ENCODE peak calls at places on chromosomes 1 and 21, in ten cellular contexts. V, F, R, Y, N, S, G, T, L and W are unnamed samples.

GRCh38 chr21:46114963-46115362 is 17.1 kb downstream of the COL6A2 start:
- DNase-seq in V (no peak), F (peak), R (peak), Y (no peak), N (no peak), S (peak), G (peak), T (peak), L (no peak), W (peak)

GRCh38 chr1:43996733-43997115 is 5.3 kb downstream of the CCDC24 start:
- DNase-seq in V (no peak), F (no peak), R (no peak), Y (no peak), N (no peak), S (no peak), G (no peak), T (no peak), L (no peak), W (no peak)

GRCh38 chr1:215761446-215761845 is 194.3 kb downstream of the KCTD3 start:
- DNase-seq in V (no peak), F (no peak), R (no peak), Y (no peak), N (no peak), S (no peak), G (no peak), T (no peak), L (no peak), W (no peak)

GRCh38 chr1:89606227-89606945 is 26.5 kb upstream of the LRRC8C start:
- DNase-seq in V (no peak), F (no peak), R (no peak), Y (no peak), N (no peak), S (no peak), G (no peak), T (no peak), L (no peak), W (no peak)

GRCh38 chr1:30354410-30354809 is 369.0 kb downstream of the MATN1 start:
- DNase-seq in V (no peak), F (no peak), R (no peak), Y (no peak), N (no peak), S (no peak), G (no peak), T (no peak), L (no peak), W (no peak)

GRCh38 chr1:204104331-204105222 is 31.7 kb downstream of the SOX13 start:
- DNase-seq in V (no peak), F (no peak), R (no peak), Y (peak), N (no peak), S (no peak), G (peak), T (no peak), L (no peak), W (no peak)

GRCh38 chr1:56833088-56833487 is 13.9 kb upstream of the FYB2 start:
- DNase-seq in V (no peak), F (no peak), R (no peak), Y (no peak), N (no peak), S (no peak), G (no peak), T (no peak), L (no peak), W (no peak)

GRCh38 chr1:208149776-208150514 is 94.2 kb downstream of the PLXNA2 start:
- DNase-seq in V (peak), F (no peak), R (no peak), Y (no peak), N (no peak), S (no peak), G (no peak), T (peak), L (no peak), W (no peak)

GRCh38 chr21:35770101-35770945 is 290.0 kb downstream of the SETD4 start:
- DNase-seq in V (no peak), F (no peak), R (no peak), Y (no peak), N (no peak), S (no peak), G (no peak), T (no peak), L (no peak), W (no peak)

GRCh38 chr1:111202366-111202706 is 1.9 kb upstream of the DENND2D start:
- DNase-seq in V (no peak), F (no peak), R (no peak), Y (no peak), N (no peak), S (no peak), G (no peak), T (no peak), L (no peak), W (no peak)

GRCh38 chr1:38291906-38292521 is 245.4 kb upstream of the POU3F1 start:
- DNase-seq in V (peak), F (no peak), R (no peak), Y (no peak), N (no peak), S (no peak), G (no peak), T (no peak), L (no peak), W (no peak)

GRCh38 chr1:230067871-230068814 is 1.1 kb downstream of the GALNT2 start:
- DNase-seq in V (peak), F (peak), R (peak), Y (peak), N (no peak), S (peak), G (peak), T (no peak), L (no peak), W (peak)

GRCh38 chr1:46394108-46394871 is at the start of gene FAAH:
- DNase-seq in V (peak), F (no peak), R (peak), Y (peak), N (no peak), S (peak), G (peak), T (peak), L (no peak), W (peak)

GRCh38 chr1:212477014-212477679 is 44.4 kb downstream of the NENF start:
- DNase-seq in V (peak), F (peak), R (peak), Y (peak), N (peak), S (peak), G (peak), T (peak), L (no peak), W (peak)

GRCh38 chr1:168365719-168366474 is 85.2 kb downstream of the TBX19 start:
- DNase-seq in V (no peak), F (no peak), R (no peak), Y (peak), N (no peak), S (no peak), G (no peak), T (no peak), L (no peak), W (no peak)

GRCh38 chr1:64263335-64263734 is 59.9 kb downstream of the UBE2U start:
- DNase-seq in V (no peak), F (no peak), R (no peak), Y (no peak), N (no peak), S (no peak), G (no peak), T (no peak), L (no peak), W (no peak)

GRCh38 chr1:42035205-42035829 is 116.6 kb upstream of the HIVEP3 start:
- DNase-seq in V (peak), F (no peak), R (peak), Y (peak), N (no peak), S (peak), G (no peak), T (peak), L (no peak), W (no peak)

GRCh38 chr1:65198095-65198494 is 50.1 kb downstream of the AK4 start:
- DNase-seq in V (no peak), F (no peak), R (no peak), Y (no peak), N (no peak), S (no peak), G (no peak), T (no peak), L (no peak), W (no peak)

GRCh38 chr1:88074661-88075060 is 609.4 kb upstream of the PKN2 start:
- DNase-seq in V (no peak), F (no peak), R (no peak), Y (no peak), N (no peak), S (no peak), G (no peak), T (no peak), L (no peak), W (no peak)

GRCh38 chr1:167221126-167221803 is 579 bp downstream of the POU2F1 start:
- DNase-seq in V (peak), F (peak), R (peak), Y (no peak), N (no peak), S (no peak), G (peak), T (no peak), L (no peak), W (peak)

GRCh38 chr1:167173516-167174184 is 47.0 kb upstream of the POU2F1 start:
- DNase-seq in V (no peak), F (no peak), R (no peak), Y (no peak), N (no peak), S (no peak), G (no peak), T (no peak), L (no peak), W (no peak)

GRCh38 chr1:194487172-194487571 is 1300.8 kb upstream of the B3GALT2 start:
- DNase-seq in V (no peak), F (no peak), R (no peak), Y (no peak), N (no peak), S (no peak), G (no peak), T (no peak), L (no peak), W (no peak)

GRCh38 chr1:9849691-9850441 is 26.1 kb upstream of the CLSTN1 start:
- DNase-seq in V (no peak), F (peak), R (no peak), Y (peak), N (no peak), S (no peak), G (no peak), T (no peak), L (no peak), W (no peak)

GRCh38 chr1:172146149-172146850 is 274.2 kb upstream of the C1orf105 start:
- DNase-seq in V (no peak), F (no peak), R (no peak), Y (no peak), N (no peak), S (no peak), G (no peak), T (no peak), L (no peak), W (no peak)

GRCh38 chr1:231590453-231591198 is 36.0 kb upstream of the DISC1 start:
- DNase-seq in V (peak), F (no peak), R (peak), Y (peak), N (peak), S (no peak), G (no peak), T (peak), L (no peak), W (no peak)

GRCh38 chr1:153343811-153344717 is 4.6 kb downstream of the PGLYRP4 start:
- DNase-seq in V (no peak), F (no peak), R (no peak), Y (no peak), N (no peak), S (no peak), G (peak), T (no peak), L (no peak), W (peak)

GRCh38 chr21:16509466-16509865 is 779.7 kb downstream of the USP25 start:
- DNase-seq in V (no peak), F (no peak), R (no peak), Y (no peak), N (peak), S (no peak), G (no peak), T (no peak), L (no peak), W (no peak)

GRCh38 chr21:43268804-43269186 is 100.0 kb downstream of the CRYAA start:
- DNase-seq in V (no peak), F (no peak), R (peak), Y (no peak), N (no peak), S (peak), G (peak), T (no peak), L (no peak), W (no peak)
- TF ChIP-seq CTCF in V (no peak), F (no peak), R (no peak), Y (no peak), N (no peak), S (no peak), G (no peak), T (no peak), L (no peak), W (no peak)

GRCh38 chr1:40360631-40361030 is 12.9 kb upstream of the SMAP2 start:
- DNase-seq in V (no peak), F (no peak), R (no peak), Y (no peak), N (no peak), S (no peak), G (no peak), T (no peak), L (no peak), W (no peak)
- TF ChIP-seq CTCF in V (no peak), F (no peak), R (no peak), Y (no peak), N (no peak), S (no peak), G (no peak), T (no peak), L (no peak), W (no peak)

DNA sequence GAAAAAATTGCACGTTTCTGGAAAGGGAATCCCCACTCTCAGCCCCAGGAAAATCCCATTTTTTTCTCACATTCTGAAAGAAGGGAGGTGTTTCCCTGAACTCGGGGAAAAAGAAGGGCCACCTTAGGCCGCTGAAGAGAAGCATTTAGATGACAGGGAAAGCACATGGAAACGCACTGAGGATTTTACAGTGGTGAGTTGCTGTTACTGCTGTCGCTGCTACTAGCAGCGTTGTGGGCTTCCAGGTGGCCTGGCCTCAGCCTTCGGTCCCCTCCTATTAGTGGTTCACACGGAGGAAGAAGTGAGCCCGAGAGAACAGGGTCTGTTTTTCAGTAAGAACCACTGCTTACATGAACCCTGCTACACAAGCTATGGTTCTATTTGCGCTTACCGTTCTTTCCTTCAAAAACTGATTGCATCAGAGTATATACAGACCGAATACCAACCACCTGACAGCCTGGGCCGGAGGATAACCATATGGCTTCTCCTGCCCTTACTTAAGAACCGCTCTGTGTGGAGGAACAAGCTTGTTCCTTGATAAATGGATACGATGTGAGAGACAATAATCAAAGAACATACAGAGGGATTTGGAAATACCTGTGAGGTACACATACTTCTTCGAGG is 986 bp upstream of the KCNT2 start:
- DNase-seq in V (no peak), F (no peak), R (no peak), Y (no peak), N (no peak), S (no peak), G (no peak), T (peak), L (no peak), W (peak)
- TF ChIP-seq CTCF in V (no peak), F (no peak), R (no peak), Y (no peak), N (no peak), S (no peak), G (no peak), T (no peak), L (no peak), W (peak)

GRCh38 chr1:220888665-220888986 is 9.4 kb downstream of the HLX start:
- DNase-seq in V (no peak), F (no peak), R (no peak), Y (no peak), N (no peak), S (no peak), G (no peak), T (no peak), L (no peak), W (no peak)

GRCh38 chr1:220886470-220887201 is 7.4 kb downstream of the HLX start:
- DNase-seq in V (no peak), F (no peak), R (no peak), Y (no peak), N (no peak), S (no peak), G (no peak), T (no peak), L (no peak), W (no peak)

GRCh38 chr1:220885971-220886370 is 6.7 kb downstream of the HLX start:
- DNase-seq in V (no peak), F (no peak), R (no peak), Y (no peak), N (no peak), S (no peak), G (no peak), T (no peak), L (no peak), W (no peak)

GRCh38 chr1:220887868-220888664 is 8.8 kb downstream of the HLX start:
- DNase-seq in V (no peak), F (no peak), R (no peak), Y (no peak), N (no peak), S (no peak), G (peak), T (no peak), L (no peak), W (no peak)

DNA sequence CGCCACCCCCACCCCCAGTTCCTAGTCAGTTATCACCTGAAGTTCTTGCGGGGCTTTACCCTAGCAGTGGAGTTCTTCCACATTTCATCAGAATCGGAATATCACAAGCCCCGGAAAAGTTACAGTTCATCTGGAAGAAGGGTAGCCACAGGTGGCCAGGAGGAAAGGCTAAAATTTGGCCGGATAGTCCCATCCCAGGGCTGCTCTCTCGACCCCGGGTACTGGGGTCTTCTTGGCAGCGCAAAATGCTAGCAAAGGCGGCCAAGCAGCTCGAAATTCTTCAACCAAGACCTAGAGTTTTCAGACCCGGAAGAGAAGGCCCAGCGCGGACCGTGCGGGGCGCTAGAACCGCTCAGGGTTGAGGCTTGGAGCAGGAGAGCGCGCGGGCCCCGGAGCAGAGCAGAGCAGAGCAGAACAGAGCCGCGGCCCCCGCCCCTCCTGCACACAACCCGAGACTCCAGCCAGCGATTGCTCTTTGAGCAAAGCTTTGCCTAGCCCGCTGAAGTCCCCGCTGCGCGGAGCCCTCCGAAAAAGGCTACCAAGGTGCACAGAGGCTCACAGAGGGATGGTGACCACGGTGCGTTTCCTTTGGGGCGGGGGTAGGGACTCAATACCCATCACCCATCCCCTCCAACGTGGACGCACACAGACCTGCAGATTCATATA is 8.1 kb downstream of the HLX start:
- DNase-seq in V (peak), F (no peak), R (no peak), Y (no peak), N (no peak), S (no peak), G (peak), T (no peak), L (no peak), W (no peak)
- TF ChIP-seq CTCF in V (no peak), F (no peak), R (no peak), Y (no peak), N (no peak), S (no peak), G (no peak), T (no peak), L (no peak), W (peak)

GRCh38 chr1:93720931-93721614 is 39.4 kb upstream of the BCAR3 start:
- DNase-seq in V (no peak), F (no peak), R (no peak), Y (no peak), N (no peak), S (no peak), G (no peak), T (no peak), L (no peak), W (no peak)
- TF ChIP-seq CTCF in V (no peak), F (no peak), R (no peak), Y (no peak), N (no peak), S (no peak), G (no peak), T (no peak), L (no peak), W (no peak)

GRCh38 chr21:31731112-31731801 is 661 bp downstream of the SCAF4 start:
- DNase-seq in V (peak), F (no peak), R (peak), Y (peak), N (no peak), S (peak), G (peak), T (peak), L (no peak), W (peak)
- TF ChIP-seq CTCF in V (peak), F (no peak), R (peak), Y (peak), N (no peak), S (no peak), G (no peak), T (no peak), L (no peak), W (peak)

DNA sequence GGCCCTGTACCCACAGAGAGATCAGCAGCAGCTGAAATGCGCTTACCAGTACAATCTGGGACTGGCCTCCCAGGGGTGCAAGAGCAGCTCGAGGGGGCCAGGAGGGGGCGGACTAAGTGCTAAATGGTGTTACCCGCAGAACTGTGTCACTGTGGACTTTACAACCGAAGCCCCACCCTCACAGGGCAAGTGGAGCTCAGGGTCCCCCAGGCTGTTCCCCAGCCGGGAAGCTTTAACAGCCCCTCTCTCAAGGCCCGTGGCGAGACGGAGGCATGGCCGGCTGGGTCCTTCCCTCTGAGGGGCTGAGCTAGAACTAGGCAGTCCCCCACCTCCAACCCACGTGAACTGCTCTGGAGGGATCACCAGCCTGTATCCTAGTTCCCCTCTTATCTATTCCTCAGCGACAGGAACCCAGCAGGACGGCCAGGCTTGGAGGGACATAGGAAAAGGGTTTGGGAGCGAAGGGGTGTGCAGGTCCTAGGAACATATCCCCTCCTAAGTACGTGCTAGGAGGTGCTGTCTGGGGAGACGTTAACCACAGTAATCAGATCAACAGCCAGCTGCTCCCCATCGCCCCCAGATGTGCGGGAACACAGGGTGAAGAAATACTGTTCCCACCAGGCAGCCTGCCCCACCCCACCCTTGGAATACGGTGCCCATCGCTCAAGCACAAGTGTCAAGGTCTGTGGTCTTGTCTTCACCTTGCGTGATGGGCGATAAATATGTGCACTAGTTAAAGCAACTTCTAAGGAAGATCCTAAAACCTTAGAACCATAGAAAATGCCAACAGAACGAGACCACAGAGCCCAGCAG is 24.4 kb downstream of the ZBTB17 start:
- DNase-seq in V (no peak), F (no peak), R (no peak), Y (no peak), N (no peak), S (no peak), G (peak), T (peak), L (no peak), W (no peak)
- TF ChIP-seq CTCF in V (no peak), F (no peak), R (no peak), Y (peak), N (no peak), S (no peak), G (no peak), T (no peak), L (no peak), W (no peak)

DNA sequence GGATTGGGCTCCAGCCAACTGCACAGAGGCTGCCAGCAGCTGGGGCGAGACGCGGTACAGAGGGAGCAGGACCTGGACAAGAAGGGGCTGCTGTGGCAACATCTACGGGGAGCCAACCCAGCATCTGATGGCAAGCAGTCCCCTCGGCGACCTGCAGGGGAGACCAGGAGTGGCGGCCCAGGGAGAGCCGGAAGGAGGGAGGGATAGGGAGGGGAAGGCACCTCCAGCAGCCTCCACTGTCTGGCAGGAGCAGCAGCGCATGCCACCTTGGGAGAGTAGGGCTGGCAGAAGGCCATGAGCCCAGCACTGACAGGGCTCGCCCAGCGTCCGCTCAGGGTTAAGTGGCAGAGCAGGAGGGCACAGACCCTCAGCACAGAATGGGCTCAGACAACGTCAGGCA is 17.3 kb downstream of the CHD5 start:
- DNase-seq in V (no peak), F (no peak), R (no peak), Y (no peak), N (no peak), S (no peak), G (no peak), T (no peak), L (no peak), W (no peak)
- TF ChIP-seq CTCF in V (no peak), F (no peak), R (no peak), Y (no peak), N (no peak), S (no peak), G (no peak), T (no peak), L (no peak), W (peak)

GRCh38 chr1:17881761-17882160 is 126.6 kb downstream of the ACTL8 start:
- DNase-seq in V (no peak), F (no peak), R (no peak), Y (no peak), N (no peak), S (no peak), G (peak), T (no peak), L (no peak), W (no peak)
- TF ChIP-seq CTCF in V (no peak), F (no peak), R (no peak), Y (no peak), N (no peak), S (no peak), G (no peak), T (no peak), L (no peak), W (no peak)